ENCODE peak calls at places on chromosomes 13 and 19, in six cellular contexts. One of them, this sample, is unnamed.
A peak's percentile ranks its signal among the peaks of the same experiment; 100 is the strongest.

GRCh38 chr19:7480222-7480974 is 8.4 kb downstream of the PEX11G start:
- DNase-seq in stimulated activated naive CD8-positive, alpha-beta T cell treated with anti-CD3 and anti-CD28 coated beads, Interleukin-15, Interleukin-2, amounts not matched to agents 100 U/mL and 50 U/mL, for 24 hours: no peak
- DNase-seq in NCI-H1694 treated with DMSO at 0.1 percent for 48 hours: no peak
- DNase-seq in glutamatergic neuron: no peak
- DNase-seq in NCI-H1092: no peak
- DNase-seq in stimulated activated CD8-positive, alpha-beta memory T cell treated with anti-CD3 and anti-CD28 coated beads, Interleukin-15, amount 100 ng/mL, for 24 hours: no peak
- DNase-seq in this sample: no peak

GRCh38 chr19:6032827-6033226 is 54.9 kb upstream of the RANBP3 start:
- DNase-seq in stimulated activated naive CD8-positive, alpha-beta T cell treated with anti-CD3 and anti-CD28 coated beads, Interleukin-15, Interleukin-2, amounts not matched to agents 100 U/mL and 50 U/mL, for 24 hours: no peak
- DNase-seq in NCI-H1694 treated with DMSO at 0.1 percent for 48 hours: no peak
- DNase-seq in glutamatergic neuron: no peak
- DNase-seq in NCI-H1092: no peak
- DNase-seq in stimulated activated CD8-positive, alpha-beta memory T cell treated with anti-CD3 and anti-CD28 coated beads, Interleukin-15, amount 100 ng/mL, for 24 hours: no peak
- DNase-seq in this sample: no peak

GRCh38 chr13:25775986-25776385 is 275.8 kb downstream of the SHISA2 start:
- DNase-seq in stimulated activated naive CD8-positive, alpha-beta T cell treated with anti-CD3 and anti-CD28 coated beads, Interleukin-15, Interleukin-2, amounts not matched to agents 100 U/mL and 50 U/mL, for 24 hours: no peak
- DNase-seq in NCI-H1694 treated with DMSO at 0.1 percent for 48 hours: no peak
- DNase-seq in glutamatergic neuron: no peak
- DNase-seq in NCI-H1092: no peak
- DNase-seq in stimulated activated CD8-positive, alpha-beta memory T cell treated with anti-CD3 and anti-CD28 coated beads, Interleukin-15, amount 100 ng/mL, for 24 hours: no peak
- DNase-seq in this sample: no peak

GRCh38 chr19:55426042-55426441 is 17.1 kb downstream of the SHISA7 start:
- DNase-seq in stimulated activated naive CD8-positive, alpha-beta T cell treated with anti-CD3 and anti-CD28 coated beads, Interleukin-15, Interleukin-2, amounts not matched to agents 100 U/mL and 50 U/mL, for 24 hours: no peak
- DNase-seq in NCI-H1694 treated with DMSO at 0.1 percent for 48 hours: no peak
- DNase-seq in glutamatergic neuron: no peak
- DNase-seq in NCI-H1092: no peak
- DNase-seq in stimulated activated CD8-positive, alpha-beta memory T cell treated with anti-CD3 and anti-CD28 coated beads, Interleukin-15, amount 100 ng/mL, for 24 hours: no peak
- DNase-seq in this sample: peak; percentile 94

GRCh38 chr19:13078897-13079541 is 23.6 kb downstream of the LYL1 start:
- DNase-seq in stimulated activated naive CD8-positive, alpha-beta T cell treated with anti-CD3 and anti-CD28 coated beads, Interleukin-15, Interleukin-2, amounts not matched to agents 100 U/mL and 50 U/mL, for 24 hours: no peak
- DNase-seq in NCI-H1694 treated with DMSO at 0.1 percent for 48 hours: peak; percentile 35
- DNase-seq in glutamatergic neuron: no peak
- DNase-seq in NCI-H1092: peak; percentile 26
- DNase-seq in stimulated activated CD8-positive, alpha-beta memory T cell treated with anti-CD3 and anti-CD28 coated beads, Interleukin-15, amount 100 ng/mL, for 24 hours: no peak
- DNase-seq in this sample: no peak

GRCh38 chr13:48631441-48631840 is 22.3 kb upstream of the CYSLTR2 start:
- DNase-seq in stimulated activated naive CD8-positive, alpha-beta T cell treated with anti-CD3 and anti-CD28 coated beads, Interleukin-15, Interleukin-2, amounts not matched to agents 100 U/mL and 50 U/mL, for 24 hours: no peak
- DNase-seq in NCI-H1694 treated with DMSO at 0.1 percent for 48 hours: no peak
- DNase-seq in glutamatergic neuron: no peak
- DNase-seq in NCI-H1092: no peak
- DNase-seq in stimulated activated CD8-positive, alpha-beta memory T cell treated with anti-CD3 and anti-CD28 coated beads, Interleukin-15, amount 100 ng/mL, for 24 hours: no peak
- DNase-seq in this sample: no peak

GRCh38 chr13:76148374-76148773 is 512.2 kb downstream of the LMO7 start:
- DNase-seq in stimulated activated naive CD8-positive, alpha-beta T cell treated with anti-CD3 and anti-CD28 coated beads, Interleukin-15, Interleukin-2, amounts not matched to agents 100 U/mL and 50 U/mL, for 24 hours: no peak
- DNase-seq in NCI-H1694 treated with DMSO at 0.1 percent for 48 hours: no peak
- DNase-seq in glutamatergic neuron: no peak
- DNase-seq in NCI-H1092: no peak
- DNase-seq in stimulated activated CD8-positive, alpha-beta memory T cell treated with anti-CD3 and anti-CD28 coated beads, Interleukin-15, amount 100 ng/mL, for 24 hours: no peak
- DNase-seq in this sample: no peak

GRCh38 chr19:51417107-51417806 is at the start of gene SIGLEC10:
- DNase-seq in stimulated activated naive CD8-positive, alpha-beta T cell treated with anti-CD3 and anti-CD28 coated beads, Interleukin-15, Interleukin-2, amounts not matched to agents 100 U/mL and 50 U/mL, for 24 hours: peak; percentile 66
- DNase-seq in NCI-H1694 treated with DMSO at 0.1 percent for 48 hours: no peak
- DNase-seq in glutamatergic neuron: no peak
- DNase-seq in NCI-H1092: no peak
- DNase-seq in stimulated activated CD8-positive, alpha-beta memory T cell treated with anti-CD3 and anti-CD28 coated beads, Interleukin-15, amount 100 ng/mL, for 24 hours: no peak
- DNase-seq in this sample: no peak

GRCh38 chr19:6374711-6375410 is 872 bp downstream of the PSPN start:
- DNase-seq in stimulated activated naive CD8-positive, alpha-beta T cell treated with anti-CD3 and anti-CD28 coated beads, Interleukin-15, Interleukin-2, amounts not matched to agents 100 U/mL and 50 U/mL, for 24 hours: no peak
- DNase-seq in NCI-H1694 treated with DMSO at 0.1 percent for 48 hours: no peak
- DNase-seq in glutamatergic neuron: no peak
- DNase-seq in NCI-H1092: no peak
- DNase-seq in stimulated activated CD8-positive, alpha-beta memory T cell treated with anti-CD3 and anti-CD28 coated beads, Interleukin-15, amount 100 ng/mL, for 24 hours: no peak
- DNase-seq in this sample: no peak

GRCh38 chr13:75353786-75354193 is 128.2 kb downstream of the TBC1D4 start:
- DNase-seq in stimulated activated naive CD8-positive, alpha-beta T cell treated with anti-CD3 and anti-CD28 coated beads, Interleukin-15, Interleukin-2, amounts not matched to agents 100 U/mL and 50 U/mL, for 24 hours: no peak
- DNase-seq in NCI-H1694 treated with DMSO at 0.1 percent for 48 hours: no peak
- DNase-seq in glutamatergic neuron: no peak
- DNase-seq in NCI-H1092: no peak
- DNase-seq in stimulated activated CD8-positive, alpha-beta memory T cell treated with anti-CD3 and anti-CD28 coated beads, Interleukin-15, amount 100 ng/mL, for 24 hours: no peak
- DNase-seq in this sample: no peak

GRCh38 chr19:19113040-19113541 is 25.2 kb downstream of the TMEM161A start:
- DNase-seq in stimulated activated naive CD8-positive, alpha-beta T cell treated with anti-CD3 and anti-CD28 coated beads, Interleukin-15, Interleukin-2, amounts not matched to agents 100 U/mL and 50 U/mL, for 24 hours: no peak
- DNase-seq in NCI-H1694 treated with DMSO at 0.1 percent for 48 hours: peak; percentile 3
- DNase-seq in glutamatergic neuron: peak; percentile 56
- DNase-seq in NCI-H1092: no peak
- DNase-seq in stimulated activated CD8-positive, alpha-beta memory T cell treated with anti-CD3 and anti-CD28 coated beads, Interleukin-15, amount 100 ng/mL, for 24 hours: no peak
- DNase-seq in this sample: no peak

GRCh38 chr13:27269114-27269665 is 1.4 kb upstream of the RASL11A start:
- DNase-seq in stimulated activated naive CD8-positive, alpha-beta T cell treated with anti-CD3 and anti-CD28 coated beads, Interleukin-15, Interleukin-2, amounts not matched to agents 100 U/mL and 50 U/mL, for 24 hours: no peak
- DNase-seq in NCI-H1694 treated with DMSO at 0.1 percent for 48 hours: no peak
- DNase-seq in glutamatergic neuron: no peak
- DNase-seq in NCI-H1092: no peak
- DNase-seq in stimulated activated CD8-positive, alpha-beta memory T cell treated with anti-CD3 and anti-CD28 coated beads, Interleukin-15, amount 100 ng/mL, for 24 hours: no peak
- DNase-seq in this sample: no peak

GRCh38 chr13:20994441-20994821 is 67.0 kb downstream of the LATS2 start:
- DNase-seq in stimulated activated naive CD8-positive, alpha-beta T cell treated with anti-CD3 and anti-CD28 coated beads, Interleukin-15, Interleukin-2, amounts not matched to agents 100 U/mL and 50 U/mL, for 24 hours: no peak
- DNase-seq in NCI-H1694 treated with DMSO at 0.1 percent for 48 hours: no peak
- DNase-seq in glutamatergic neuron: no peak
- DNase-seq in NCI-H1092: no peak
- DNase-seq in stimulated activated CD8-positive, alpha-beta memory T cell treated with anti-CD3 and anti-CD28 coated beads, Interleukin-15, amount 100 ng/mL, for 24 hours: no peak
- DNase-seq in this sample: no peak

GRCh38 chr13:42364613-42365000 is 92.7 kb downstream of the AKAP11 start:
- DNase-seq in stimulated activated naive CD8-positive, alpha-beta T cell treated with anti-CD3 and anti-CD28 coated beads, Interleukin-15, Interleukin-2, amounts not matched to agents 100 U/mL and 50 U/mL, for 24 hours: no peak
- DNase-seq in NCI-H1694 treated with DMSO at 0.1 percent for 48 hours: no peak
- DNase-seq in glutamatergic neuron: no peak
- DNase-seq in NCI-H1092: no peak
- DNase-seq in stimulated activated CD8-positive, alpha-beta memory T cell treated with anti-CD3 and anti-CD28 coated beads, Interleukin-15, amount 100 ng/mL, for 24 hours: no peak
- DNase-seq in this sample: no peak

GRCh38 chr13:113734826-113735125 is 24.2 kb upstream of the TMEM255B start:
- DNase-seq in stimulated activated naive CD8-positive, alpha-beta T cell treated with anti-CD3 and anti-CD28 coated beads, Interleukin-15, Interleukin-2, amounts not matched to agents 100 U/mL and 50 U/mL, for 24 hours: no peak
- DNase-seq in NCI-H1694 treated with DMSO at 0.1 percent for 48 hours: no peak
- DNase-seq in glutamatergic neuron: no peak
- DNase-seq in NCI-H1092: no peak
- DNase-seq in stimulated activated CD8-positive, alpha-beta memory T cell treated with anti-CD3 and anti-CD28 coated beads, Interleukin-15, amount 100 ng/mL, for 24 hours: no peak
- DNase-seq in this sample: no peak

GRCh38 chr19:3108775-3109174 is 14.6 kb downstream of the GNA11 start:
- DNase-seq in stimulated activated naive CD8-positive, alpha-beta T cell treated with anti-CD3 and anti-CD28 coated beads, Interleukin-15, Interleukin-2, amounts not matched to agents 100 U/mL and 50 U/mL, for 24 hours: peak; percentile 80
- DNase-seq in NCI-H1694 treated with DMSO at 0.1 percent for 48 hours: peak; percentile 46
- DNase-seq in glutamatergic neuron: peak; percentile 78
- DNase-seq in NCI-H1092: peak; percentile 60
- DNase-seq in stimulated activated CD8-positive, alpha-beta memory T cell treated with anti-CD3 and anti-CD28 coated beads, Interleukin-15, amount 100 ng/mL, for 24 hours: no peak
- DNase-seq in this sample: no peak

GRCh38 chr13:112903606-112904195 is 65.3 kb upstream of the MCF2L start:
- DNase-seq in stimulated activated naive CD8-positive, alpha-beta T cell treated with anti-CD3 and anti-CD28 coated beads, Interleukin-15, Interleukin-2, amounts not matched to agents 100 U/mL and 50 U/mL, for 24 hours: no peak
- DNase-seq in NCI-H1694 treated with DMSO at 0.1 percent for 48 hours: no peak
- DNase-seq in glutamatergic neuron: no peak
- DNase-seq in NCI-H1092: no peak
- DNase-seq in stimulated activated CD8-positive, alpha-beta memory T cell treated with anti-CD3 and anti-CD28 coated beads, Interleukin-15, amount 100 ng/mL, for 24 hours: no peak
- DNase-seq in this sample: no peak

GRCh38 chr19:33303791-33304759 is 1.7 kb upstream of the CEBPA start:
- DNase-seq in stimulated activated naive CD8-positive, alpha-beta T cell treated with anti-CD3 and anti-CD28 coated beads, Interleukin-15, Interleukin-2, amounts not matched to agents 100 U/mL and 50 U/mL, for 24 hours: no peak
- DNase-seq in NCI-H1694 treated with DMSO at 0.1 percent for 48 hours: peak; percentile 12
- DNase-seq in glutamatergic neuron: no peak
- DNase-seq in NCI-H1092: no peak
- DNase-seq in stimulated activated CD8-positive, alpha-beta memory T cell treated with anti-CD3 and anti-CD28 coated beads, Interleukin-15, amount 100 ng/mL, for 24 hours: no peak
- DNase-seq in this sample: no peak

GRCh38 chr19:2820112-2820702 is 539 bp downstream of the ZNF554 start:
- DNase-seq in stimulated activated naive CD8-positive, alpha-beta T cell treated with anti-CD3 and anti-CD28 coated beads, Interleukin-15, Interleukin-2, amounts not matched to agents 100 U/mL and 50 U/mL, for 24 hours: peak; percentile 25
- DNase-seq in NCI-H1694 treated with DMSO at 0.1 percent for 48 hours: no peak
- DNase-seq in glutamatergic neuron: peak; percentile 49
- DNase-seq in NCI-H1092: peak; percentile 24
- DNase-seq in stimulated activated CD8-positive, alpha-beta memory T cell treated with anti-CD3 and anti-CD28 coated beads, Interleukin-15, amount 100 ng/mL, for 24 hours: no peak
- DNase-seq in this sample: no peak

GRCh38 chr19:30222428-30222873 is 149.7 kb upstream of the ZNF536 start:
- DNase-seq in stimulated activated naive CD8-positive, alpha-beta T cell treated with anti-CD3 and anti-CD28 coated beads, Interleukin-15, Interleukin-2, amounts not matched to agents 100 U/mL and 50 U/mL, for 24 hours: peak; percentile 40
- DNase-seq in NCI-H1694 treated with DMSO at 0.1 percent for 48 hours: no peak
- DNase-seq in glutamatergic neuron: peak; percentile 76
- DNase-seq in NCI-H1092: no peak
- DNase-seq in stimulated activated CD8-positive, alpha-beta memory T cell treated with anti-CD3 and anti-CD28 coated beads, Interleukin-15, amount 100 ng/mL, for 24 hours: no peak
- DNase-seq in this sample: no peak

GRCh38 chr13:110187501-110188161 is 119.3 kb downstream of the COL4A1 start:
- DNase-seq in stimulated activated naive CD8-positive, alpha-beta T cell treated with anti-CD3 and anti-CD28 coated beads, Interleukin-15, Interleukin-2, amounts not matched to agents 100 U/mL and 50 U/mL, for 24 hours: no peak
- DNase-seq in NCI-H1694 treated with DMSO at 0.1 percent for 48 hours: no peak
- DNase-seq in glutamatergic neuron: no peak
- DNase-seq in NCI-H1092: no peak
- DNase-seq in stimulated activated CD8-positive, alpha-beta memory T cell treated with anti-CD3 and anti-CD28 coated beads, Interleukin-15, amount 100 ng/mL, for 24 hours: no peak
- DNase-seq in this sample: no peak

GRCh38 chr13:79423801-79424642 is 18.0 kb upstream of the RBM26 start:
- DNase-seq in stimulated activated naive CD8-positive, alpha-beta T cell treated with anti-CD3 and anti-CD28 coated beads, Interleukin-15, Interleukin-2, amounts not matched to agents 100 U/mL and 50 U/mL, for 24 hours: no peak
- DNase-seq in NCI-H1694 treated with DMSO at 0.1 percent for 48 hours: peak; percentile 72
- DNase-seq in glutamatergic neuron: no peak
- DNase-seq in NCI-H1092: no peak
- DNase-seq in stimulated activated CD8-positive, alpha-beta memory T cell treated with anti-CD3 and anti-CD28 coated beads, Interleukin-15, amount 100 ng/mL, for 24 hours: no peak
- DNase-seq in this sample: no peak

GRCh38 chr13:24691381-24691780 is 11.2 kb downstream of the ATP12A start:
- DNase-seq in stimulated activated naive CD8-positive, alpha-beta T cell treated with anti-CD3 and anti-CD28 coated beads, Interleukin-15, Interleukin-2, amounts not matched to agents 100 U/mL and 50 U/mL, for 24 hours: no peak
- DNase-seq in NCI-H1694 treated with DMSO at 0.1 percent for 48 hours: no peak
- DNase-seq in glutamatergic neuron: no peak
- DNase-seq in NCI-H1092: no peak
- DNase-seq in stimulated activated CD8-positive, alpha-beta memory T cell treated with anti-CD3 and anti-CD28 coated beads, Interleukin-15, amount 100 ng/mL, for 24 hours: no peak
- DNase-seq in this sample: no peak

GRCh38 chr19:2793577-2793976 is 8.3 kb downstream of the THOP1 start:
- DNase-seq in stimulated activated naive CD8-positive, alpha-beta T cell treated with anti-CD3 and anti-CD28 coated beads, Interleukin-15, Interleukin-2, amounts not matched to agents 100 U/mL and 50 U/mL, for 24 hours: no peak
- DNase-seq in NCI-H1694 treated with DMSO at 0.1 percent for 48 hours: no peak
- DNase-seq in glutamatergic neuron: no peak
- DNase-seq in NCI-H1092: no peak
- DNase-seq in stimulated activated CD8-positive, alpha-beta memory T cell treated with anti-CD3 and anti-CD28 coated beads, Interleukin-15, amount 100 ng/mL, for 24 hours: no peak
- DNase-seq in this sample: no peak

GRCh38 chr13:31638577-31638976 is 100.7 kb upstream of the RXFP2 start:
- DNase-seq in stimulated activated naive CD8-positive, alpha-beta T cell treated with anti-CD3 and anti-CD28 coated beads, Interleukin-15, Interleukin-2, amounts not matched to agents 100 U/mL and 50 U/mL, for 24 hours: no peak
- DNase-seq in NCI-H1694 treated with DMSO at 0.1 percent for 48 hours: no peak
- DNase-seq in glutamatergic neuron: no peak
- DNase-seq in NCI-H1092: no peak
- DNase-seq in stimulated activated CD8-positive, alpha-beta memory T cell treated with anti-CD3 and anti-CD28 coated beads, Interleukin-15, amount 100 ng/mL, for 24 hours: no peak
- DNase-seq in this sample: no peak

GRCh38 chr13:76820759-76821158 is 65.4 kb downstream of the KCTD12 start:
- DNase-seq in stimulated activated naive CD8-positive, alpha-beta T cell treated with anti-CD3 and anti-CD28 coated beads, Interleukin-15, Interleukin-2, amounts not matched to agents 100 U/mL and 50 U/mL, for 24 hours: no peak
- DNase-seq in NCI-H1694 treated with DMSO at 0.1 percent for 48 hours: no peak
- DNase-seq in glutamatergic neuron: no peak
- DNase-seq in NCI-H1092: no peak
- DNase-seq in stimulated activated CD8-positive, alpha-beta memory T cell treated with anti-CD3 and anti-CD28 coated beads, Interleukin-15, amount 100 ng/mL, for 24 hours: no peak
- DNase-seq in this sample: no peak

GRCh38 chr19:28864577-28865042 is 348.3 kb downstream of the UQCRFS1 start:
- DNase-seq in stimulated activated naive CD8-positive, alpha-beta T cell treated with anti-CD3 and anti-CD28 coated beads, Interleukin-15, Interleukin-2, amounts not matched to agents 100 U/mL and 50 U/mL, for 24 hours: no peak
- DNase-seq in NCI-H1694 treated with DMSO at 0.1 percent for 48 hours: no peak
- DNase-seq in glutamatergic neuron: no peak
- DNase-seq in NCI-H1092: peak; percentile 51
- DNase-seq in stimulated activated CD8-positive, alpha-beta memory T cell treated with anti-CD3 and anti-CD28 coated beads, Interleukin-15, amount 100 ng/mL, for 24 hours: no peak
- DNase-seq in this sample: no peak

GRCh38 chr13:98214008-98214643 is 37.1 kb upstream of the RNF113B start:
- DNase-seq in stimulated activated naive CD8-positive, alpha-beta T cell treated with anti-CD3 and anti-CD28 coated beads, Interleukin-15, Interleukin-2, amounts not matched to agents 100 U/mL and 50 U/mL, for 24 hours: no peak
- DNase-seq in NCI-H1694 treated with DMSO at 0.1 percent for 48 hours: no peak
- DNase-seq in glutamatergic neuron: peak; percentile 61
- DNase-seq in NCI-H1092: no peak
- DNase-seq in stimulated activated CD8-positive, alpha-beta memory T cell treated with anti-CD3 and anti-CD28 coated beads, Interleukin-15, amount 100 ng/mL, for 24 hours: no peak
- DNase-seq in this sample: no peak

GRCh38 chr13:30569901-30570576 is 47.7 kb upstream of the USPL1 start:
- DNase-seq in stimulated activated naive CD8-positive, alpha-beta T cell treated with anti-CD3 and anti-CD28 coated beads, Interleukin-15, Interleukin-2, amounts not matched to agents 100 U/mL and 50 U/mL, for 24 hours: no peak
- DNase-seq in NCI-H1694 treated with DMSO at 0.1 percent for 48 hours: no peak
- DNase-seq in glutamatergic neuron: no peak
- DNase-seq in NCI-H1092: no peak
- DNase-seq in stimulated activated CD8-positive, alpha-beta memory T cell treated with anti-CD3 and anti-CD28 coated beads, Interleukin-15, amount 100 ng/mL, for 24 hours: no peak
- DNase-seq in this sample: no peak

This sample was measured in putamen.